ENCODE peak calls at places on chromosome 2, in five cellular contexts. One of them, this sample, is unnamed.

GRCh38 chr2:16094851-16095250 is 154.5 kb downstream of the MYCN start:
- DNase-seq in ACHN: no peak
- DNase-seq in T47D: no peak
- DNase-seq in LHCN-M2: no peak
- DNase-seq in coronary artery: no peak
- DNase-seq in this sample: no peak

GRCh38 chr2:64942693-64943092 is 46.5 kb upstream of the SLC1A4 start:
- DNase-seq in coronary artery: no peak
- DNase-seq in ACHN: no peak
- DNase-seq in T47D: no peak
- DNase-seq in LHCN-M2: no peak
- DNase-seq in this sample: no peak

GRCh38 chr2:239195318-239195871 is 205.4 kb downstream of the HDAC4 start:
- DNase-seq in coronary artery: peak
- DNase-seq in T47D: no peak
- DNase-seq in ACHN: no peak
- DNase-seq in LHCN-M2: no peak
- DNase-seq in this sample: no peak

GRCh38 chr2:31031132-31031706 is 107.0 kb downstream of the GALNT14 start:
- DNase-seq in LHCN-M2: no peak
- DNase-seq in T47D: no peak
- DNase-seq in ACHN: no peak
- DNase-seq in coronary artery: no peak
- DNase-seq in this sample: no peak

GRCh38 chr2:106972782-106973181 is 86.8 kb upstream of the ST6GAL2 start:
- DNase-seq in ACHN: no peak
- DNase-seq in LHCN-M2: no peak
- DNase-seq in T47D: no peak
- DNase-seq in coronary artery: no peak
- DNase-seq in this sample: no peak

GRCh38 chr2:48400553-48401179 is 129.3 kb upstream of the STON1 start:
- DNase-seq in ACHN: no peak
- DNase-seq in T47D: no peak
- DNase-seq in coronary artery: no peak
- DNase-seq in LHCN-M2: no peak
- DNase-seq in this sample: no peak

GRCh38 chr2:78979380-78980238 is 45.9 kb upstream of the REG3G start:
- DNase-seq in coronary artery: no peak
- DNase-seq in LHCN-M2: no peak
- DNase-seq in T47D: peak
- DNase-seq in ACHN: peak
- DNase-seq in this sample: no peak

GRCh38 chr2:177239934-177240600 is 24.5 kb downstream of the NFE2L2 start:
- DNase-seq in coronary artery: no peak
- DNase-seq in T47D: peak
- DNase-seq in ACHN: peak
- DNase-seq in LHCN-M2: peak
- DNase-seq in this sample: peak

GRCh38 chr2:201880620-201881381 is 74.5 kb downstream of the CDK15 start:
- DNase-seq in T47D: no peak
- DNase-seq in coronary artery: no peak
- DNase-seq in ACHN: no peak
- DNase-seq in LHCN-M2: no peak
- DNase-seq in this sample: no peak

GRCh38 chr2:72361042-72361441 is 213.4 kb upstream of the CYP26B1 start:
- DNase-seq in T47D: no peak
- DNase-seq in LHCN-M2: no peak
- DNase-seq in ACHN: no peak
- DNase-seq in coronary artery: no peak
- DNase-seq in this sample: no peak

GRCh38 chr2:200747668-200748618 is 63.8 kb upstream of the BZW1 start:
- DNase-seq in coronary artery: peak
- DNase-seq in ACHN: peak
- DNase-seq in T47D: peak
- DNase-seq in LHCN-M2: peak
- DNase-seq in this sample: peak

GRCh38 chr2:230658577-230658876 is 54.1 kb upstream of the CAB39 start:
- DNase-seq in T47D: no peak
- DNase-seq in LHCN-M2: no peak
- DNase-seq in ACHN: no peak
- DNase-seq in coronary artery: no peak
- DNase-seq in this sample: no peak

GRCh38 chr2:241867776-241868420 is 1.6 kb upstream of the RTP5 start:
- DNase-seq in coronary artery: no peak
- DNase-seq in ACHN: no peak
- DNase-seq in LHCN-M2: no peak
- DNase-seq in T47D: no peak
- DNase-seq in this sample: no peak

GRCh38 chr2:26849056-26850001 is 1.4 kb downstream of the DPYSL5 start:
- DNase-seq in coronary artery: no peak
- DNase-seq in T47D: no peak
- DNase-seq in ACHN: no peak
- DNase-seq in LHCN-M2: no peak
- DNase-seq in this sample: no peak

GRCh38 chr2:209391776-209392401 is 32.0 kb upstream of the MAP2 start:
- DNase-seq in T47D: no peak
- DNase-seq in coronary artery: no peak
- DNase-seq in LHCN-M2: peak
- DNase-seq in ACHN: no peak
- DNase-seq in this sample: peak

GRCh38 chr2:102129956-102130650 is 12.4 kb upstream of the IL1R1 start:
- DNase-seq in coronary artery: no peak
- DNase-seq in T47D: no peak
- DNase-seq in ACHN: no peak
- DNase-seq in LHCN-M2: peak
- DNase-seq in this sample: no peak

GRCh38 chr2:159063677-159064076 is 95.2 kb downstream of the TANC1 start:
- DNase-seq in LHCN-M2: no peak
- DNase-seq in T47D: no peak
- DNase-seq in coronary artery: no peak
- DNase-seq in ACHN: no peak
- DNase-seq in this sample: no peak

This sample was measured in LNCaP clone FGC.